ENCODE peak calls at places on chromosome 11, in four cellular contexts. J is IMR-90, G is heart right ventricle, Y is hepatocyte. M is an unnamed sample. For H3K4me1, the result is how much of the 10 kb centered on the place peaks cover.

GRCh38 chr11:1081601-1082311 is 7.1 kb downstream of the MUC2 start:
- DNase-seq in J (no peak), Y (no peak), G (peak), M (peak)

GRCh38 chr11:33885338-33886005 is 6.4 kb downstream of the LMO2 start:
- DNase-seq in G (no peak), J (no peak), Y (peak), M (no peak)

GRCh38 chr11:61460474-61460881 is 30.6 kb downstream of the SDHAF2 start:
- DNase-seq in G (peak), J (no peak), Y (no peak), M (no peak)

GRCh38 chr11:134580635-134581025 is 168.6 kb upstream of the B3GAT1 start:
- DNase-seq in Y (no peak), J (no peak), G (no peak), M (no peak)

GRCh38 chr11:62169448-62169847 is 20.6 kb upstream of the SCGB1D1 start:
- DNase-seq in Y (no peak), G (peak), J (no peak), M (peak)

GRCh38 chr11:2745511-2745910 is 45.7 kb upstream of the KCNQ1OT1 start:
- DNase-seq in Y (no peak), J (no peak), G (no peak), M (peak)

GRCh38 chr11:131744847-131745246 is 374.4 kb downstream of the NTM start:
- DNase-seq in G (no peak), J (peak), Y (no peak), M (no peak)

GRCh38 chr11:59078435-59078834 is 7.7 kb upstream of the GLYATL1B start:
- DNase-seq in G (no peak), Y (no peak), J (no peak), M (no peak)

GRCh38 chr11:63508009-63508408 is 2.1 kb downstream of the LGALS12 start:
- DNase-seq in G (peak), Y (peak), J (no peak), M (no peak)

DNA sequence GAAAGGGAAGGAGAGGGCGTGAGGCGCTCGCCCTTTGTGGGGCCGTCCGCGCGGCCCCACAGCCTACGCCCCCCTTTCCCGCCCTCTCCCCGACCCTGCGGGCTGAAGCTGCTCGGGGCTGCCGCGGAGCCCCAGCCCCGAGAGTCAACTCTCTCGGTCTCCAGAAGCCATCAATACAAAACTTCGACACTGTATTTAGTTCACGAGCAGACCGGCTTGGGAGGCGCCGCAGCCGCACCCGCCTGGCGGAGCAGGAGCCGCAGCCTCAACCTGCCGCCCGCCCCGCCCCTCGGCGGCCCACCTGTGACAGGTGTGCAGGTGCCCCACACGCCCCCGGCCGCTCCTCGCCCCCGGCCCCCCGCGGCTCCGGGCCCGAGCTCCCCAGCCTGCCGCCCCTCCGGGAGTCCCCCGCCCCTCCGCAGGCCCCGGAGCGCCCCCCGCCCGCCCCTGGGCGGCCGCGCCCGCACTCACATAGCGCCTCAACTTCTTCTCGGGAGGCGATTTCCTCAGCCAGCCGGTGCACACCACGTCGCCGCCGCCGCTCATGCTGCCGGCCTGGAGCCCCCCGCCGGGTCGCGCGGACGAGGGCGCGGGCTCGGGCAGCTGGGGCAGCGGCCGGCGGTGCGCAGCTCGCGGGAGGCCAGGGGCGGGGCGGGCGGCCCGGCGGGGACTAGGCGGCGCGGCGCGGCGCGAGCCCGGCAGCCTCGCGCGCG is at the start of gene GAB2:
- DNase-seq in Y (peak), G (no peak), J (no peak), M (peak)
- H3K27ac ChIP-seq in Y (peak), G (peak), J (peak), M (peak)

GRCh38 chr11:26844963-26845362 is 123.1 kb upstream of the SLC5A12 start:
- DNase-seq in J (no peak), Y (no peak), G (no peak), M (no peak)
- H3K4me1 ChIP-seq in J (under half), Y (under half), G (under half), M (under half)

GRCh38 chr11:123186291-123186690 is 8.8 kb downstream of the CLMP start:
- DNase-seq in Y (no peak), G (no peak), J (no peak), M (no peak)

GRCh38 chr11:123187221-123187620 is 7.8 kb downstream of the CLMP start:
- DNase-seq in Y (no peak), G (no peak), J (peak), M (no peak)

GRCh38 chr11:123188508-123189165 is 6.4 kb downstream of the CLMP start:
- DNase-seq in Y (no peak), J (peak), G (no peak), M (no peak)

GRCh38 chr11:123185326-123185725 is 9.7 kb downstream of the CLMP start:
- DNase-seq in G (no peak), Y (no peak), J (no peak), M (no peak)

GRCh38 chr11:123187670-123188507 is 7.2 kb downstream of the CLMP start:
- DNase-seq in Y (no peak), J (peak), G (no peak), M (no peak)
- H3K27ac ChIP-seq in Y (peak), J (peak), G (peak), M (no peak)

DNA sequence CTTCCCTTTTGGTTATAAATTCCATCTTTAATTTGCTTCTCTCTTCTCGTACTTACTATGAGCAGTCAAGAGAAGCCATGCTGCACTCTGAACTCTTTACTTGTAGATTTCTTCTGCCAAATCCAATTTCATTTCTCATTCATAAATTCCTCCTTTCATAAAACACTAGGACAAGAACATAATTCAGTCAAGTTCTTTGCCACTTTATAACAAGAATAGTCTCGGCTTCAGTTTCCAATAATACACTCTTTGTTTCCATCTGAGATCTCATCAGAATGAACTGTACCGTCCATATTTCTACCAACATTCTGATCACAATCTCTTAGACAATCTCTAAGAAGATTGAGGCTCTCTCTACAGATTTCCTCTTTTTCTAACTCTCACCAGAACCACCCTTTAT is 25.1 kb downstream of the IZUMO1R start:
- DNase-seq in Y (no peak), G (no peak), J (no peak), M (no peak)
- H3K4me1 ChIP-seq in Y (under half), G (under half), J (under half), M (under half)

GRCh38 chr11:16759857-16760256 is 21.4 kb downstream of the C11orf58 start:
- DNase-seq in J (peak), Y (no peak), G (no peak), M (no peak)
- H3K27ac ChIP-seq in J (no peak), Y (no peak), G (peak), M (no peak)

GRCh38 chr11:114121138-114121537 is 61.6 kb downstream of the ZBTB16 start:
- DNase-seq in J (no peak), Y (no peak), G (no peak), M (no peak)

GRCh38 chr11:114115406-114116054 is 56.0 kb downstream of the ZBTB16 start:
- DNase-seq in Y (peak), G (no peak), J (no peak), M (peak)

GRCh38 chr11:114120606-114121005 is 61.1 kb downstream of the ZBTB16 start:
- DNase-seq in Y (no peak), J (no peak), G (no peak), M (no peak)

GRCh38 chr11:114116800-114117199 is 57.3 kb downstream of the ZBTB16 start:
- DNase-seq in G (no peak), J (no peak), Y (no peak), M (no peak)

DNA sequence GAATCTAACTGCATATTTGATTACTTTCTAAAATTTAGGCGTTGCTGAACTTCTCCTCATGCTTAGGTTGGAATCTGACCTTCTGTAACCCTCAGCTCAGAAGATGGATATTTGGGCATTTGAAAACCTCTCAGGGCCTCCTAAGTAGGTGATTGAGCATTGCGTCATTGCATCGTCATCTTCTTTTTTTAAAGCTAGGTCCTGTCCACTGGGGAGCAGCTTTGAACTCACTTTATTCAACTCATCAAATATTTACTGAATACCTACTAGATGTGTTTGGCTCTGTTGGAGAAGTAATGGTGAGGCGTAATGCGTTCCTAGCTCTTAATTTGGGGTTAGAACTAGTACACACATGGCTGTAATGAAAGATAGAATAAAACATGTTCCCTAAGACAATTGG is 56.8 kb downstream of the ZBTB16 start:
- DNase-seq in Y (no peak), J (no peak), G (no peak), M (no peak)
- H3K4me1 ChIP-seq in Y (under half), J (under half), G (half or more), M (under half)

GRCh38 chr11:119419834-119420492 is 3.0 kb downstream of the THY1 start:
- DNase-seq in G (no peak), J (no peak), Y (no peak), M (peak)

GRCh38 chr11:119421941-119422504 is 949 bp downstream of the THY1 start:
- DNase-seq in J (peak), Y (peak), G (no peak), M (no peak)

GRCh38 chr11:119422505-119423416 is at the start of gene THY1:
- DNase-seq in G (no peak), J (peak), Y (peak), M (no peak)

GRCh38 chr11:119420631-119421030 is 2.3 kb downstream of the THY1 start:
- DNase-seq in Y (no peak), J (no peak), G (no peak), M (no peak)

GRCh38 chr11:119421351-119421750 is 1.6 kb downstream of the THY1 start:
- DNase-seq in Y (no peak), G (no peak), J (peak), M (no peak)
- H3K27ac ChIP-seq in Y (no peak), G (no peak), J (peak), M (no peak)

DNA sequence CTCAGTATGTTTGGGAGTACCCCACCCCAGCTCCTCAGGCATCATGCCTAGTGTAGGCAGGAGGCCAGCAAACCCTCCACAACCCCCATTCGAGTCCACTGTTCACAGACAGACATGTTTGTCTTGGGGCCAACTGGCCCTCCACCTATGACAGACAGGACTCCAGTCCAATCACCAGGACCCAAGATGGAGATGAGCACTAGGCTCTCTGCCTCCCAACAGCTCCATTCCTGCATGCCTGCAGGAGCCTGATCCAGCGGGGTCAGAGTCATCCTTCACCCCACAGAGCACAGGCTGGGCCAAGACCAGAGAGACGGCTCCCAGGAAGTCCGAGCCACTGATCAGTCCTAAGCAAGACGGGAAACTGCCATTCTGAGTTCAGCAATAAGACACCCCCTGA is 39.6 kb downstream of the RPL27A start:
- DNase-seq in J (peak), Y (no peak), G (no peak), M (no peak)
- H3K4me1 ChIP-seq in J (half or more), Y (half or more), G (half or more), M (under half)

DNA sequence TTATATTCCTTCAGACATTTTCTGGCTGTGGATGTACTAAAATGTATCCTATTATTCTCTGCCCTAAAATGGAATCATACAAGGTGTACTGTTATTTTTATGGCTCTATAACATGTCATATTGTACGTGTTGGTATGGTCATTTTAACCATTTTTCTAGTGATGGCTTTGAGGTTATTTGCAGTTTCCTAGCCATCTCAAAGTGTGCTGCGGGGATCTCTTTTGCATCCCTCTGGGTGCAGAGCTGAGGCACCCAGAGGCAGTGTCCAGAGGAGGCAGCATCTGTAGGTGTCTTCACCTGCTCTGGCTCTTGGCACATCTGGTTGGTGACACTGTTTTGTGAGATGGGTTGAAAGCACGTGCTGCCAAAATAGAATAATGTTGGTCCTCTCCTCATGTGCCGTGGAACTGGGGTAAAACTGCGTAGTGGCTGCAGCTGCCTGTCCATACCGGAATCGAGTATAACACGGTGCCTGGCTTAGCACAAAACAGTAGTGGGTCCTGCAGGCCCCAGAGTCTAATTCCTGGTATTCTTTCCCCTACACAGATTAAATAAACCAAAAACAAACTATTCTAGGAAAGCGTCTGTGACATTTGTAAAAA is 12.8 kb downstream of the NEAT1 start:
- DNase-seq in G (no peak), J (peak), Y (no peak), M (no peak)
- H3K27ac ChIP-seq in G (peak), J (no peak), Y (peak), M (peak)

DNA sequence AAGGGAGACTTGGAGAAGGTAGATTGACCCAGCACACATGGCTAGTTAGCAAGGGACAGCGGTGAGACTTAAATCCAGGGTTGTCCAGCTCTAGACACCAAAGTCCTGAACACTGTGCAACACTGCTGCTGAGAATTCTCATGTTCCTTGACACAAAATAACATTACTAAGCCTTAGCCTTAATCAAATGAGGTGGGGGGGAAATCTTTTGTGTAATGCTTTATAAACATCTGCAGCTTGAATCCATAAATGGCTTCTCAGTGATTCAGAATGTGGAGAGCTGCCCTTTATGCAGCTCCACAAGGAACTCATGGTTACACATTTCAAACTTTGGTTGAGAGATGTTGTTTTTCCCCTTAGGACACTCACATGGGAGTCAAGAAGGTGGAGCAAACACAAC is 80.0 kb downstream of the CD44 start:
- DNase-seq in J (peak), G (no peak), Y (no peak), M (no peak)
- H3K4me1 ChIP-seq in J (under half), G (under half), Y (under half), M (under half)

M was measured in kidney.